ENCODE peak calls at places on chromosomes 13 and 19, in seven cellular contexts. One of them, this sample, is unnamed.

GRCh38 chr13:28750187-28751045 is 31.6 kb upstream of the SLC46A3 start:
- DNase-seq in MCF 10A: peak
- DNase-seq in SK-N-DZ: no peak
- DNase-seq in stromal cell of bone marrow: no peak
- DNase-seq in D341Med: no peak
- DNase-seq in GDM1: peak
- DNase-seq in heart right ventricle: no peak
- DNase-seq in this sample: peak

GRCh38 chr19:5057860-5058259 is 88.9 kb downstream of the KDM4B start:
- DNase-seq in D341Med: no peak
- DNase-seq in GDM1: no peak
- DNase-seq in SK-N-DZ: no peak
- DNase-seq in heart right ventricle: no peak
- DNase-seq in stromal cell of bone marrow: no peak
- DNase-seq in MCF 10A: peak
- DNase-seq in this sample: no peak

GRCh38 chr19:35093430-35093829 is 22.2 kb upstream of the FXYD3 start:
- DNase-seq in stromal cell of bone marrow: no peak
- DNase-seq in heart right ventricle: no peak
- DNase-seq in GDM1: no peak
- DNase-seq in D341Med: no peak
- DNase-seq in SK-N-DZ: no peak
- DNase-seq in MCF 10A: no peak
- DNase-seq in this sample: no peak

GRCh38 chr13:59643906-59644626 is 519.7 kb downstream of the DIAPH3 start:
- DNase-seq in MCF 10A: no peak
- DNase-seq in heart right ventricle: no peak
- DNase-seq in stromal cell of bone marrow: no peak
- DNase-seq in SK-N-DZ: no peak
- DNase-seq in GDM1: no peak
- DNase-seq in D341Med: no peak
- DNase-seq in this sample: no peak

GRCh38 chr19:49837009-49837310 is 14.0 kb upstream of the PTOV1 start:
- DNase-seq in GDM1: no peak
- DNase-seq in heart right ventricle: no peak
- DNase-seq in stromal cell of bone marrow: no peak
- DNase-seq in MCF 10A: peak
- DNase-seq in D341Med: no peak
- DNase-seq in SK-N-DZ: no peak
- DNase-seq in this sample: no peak

GRCh38 chr19:17617807-17618192 is 62.4 kb downstream of the COLGALT1 start:
- DNase-seq in SK-N-DZ: no peak
- DNase-seq in heart right ventricle: no peak
- DNase-seq in GDM1: no peak
- DNase-seq in D341Med: no peak
- DNase-seq in MCF 10A: no peak
- DNase-seq in stromal cell of bone marrow: no peak
- DNase-seq in this sample: no peak

GRCh38 chr19:31266731-31267130 is 82.5 kb downstream of the TSHZ3 start:
- DNase-seq in stromal cell of bone marrow: no peak
- DNase-seq in heart right ventricle: no peak
- DNase-seq in D341Med: no peak
- DNase-seq in SK-N-DZ: no peak
- DNase-seq in GDM1: no peak
- DNase-seq in MCF 10A: no peak
- DNase-seq in this sample: no peak

GRCh38 chr19:3949997-3950859 is 17.4 kb downstream of the NMRK2 start:
- DNase-seq in SK-N-DZ: no peak
- DNase-seq in stromal cell of bone marrow: no peak
- DNase-seq in D341Med: no peak
- DNase-seq in heart right ventricle: no peak
- DNase-seq in GDM1: no peak
- DNase-seq in MCF 10A: no peak
- DNase-seq in this sample: no peak

GRCh38 chr19:43765109-43765876 is 10.5 kb upstream of the SMG9 start:
- DNase-seq in stromal cell of bone marrow: peak
- DNase-seq in D341Med: no peak
- DNase-seq in MCF 10A: peak
- DNase-seq in heart right ventricle: peak
- DNase-seq in GDM1: peak
- DNase-seq in SK-N-DZ: no peak
- DNase-seq in this sample: peak

GRCh38 chr19:55462722-55463121 is 1.3 kb upstream of the ISOC2 start:
- DNase-seq in D341Med: no peak
- DNase-seq in GDM1: no peak
- DNase-seq in heart right ventricle: no peak
- DNase-seq in SK-N-DZ: no peak
- DNase-seq in stromal cell of bone marrow: no peak
- DNase-seq in MCF 10A: no peak
- DNase-seq in this sample: no peak

GRCh38 chr13:68375004-68375403 is 1144.9 kb upstream of the PCDH9 start:
- DNase-seq in stromal cell of bone marrow: no peak
- DNase-seq in MCF 10A: no peak
- DNase-seq in GDM1: no peak
- DNase-seq in D341Med: no peak
- DNase-seq in heart right ventricle: no peak
- DNase-seq in SK-N-DZ: no peak
- DNase-seq in this sample: no peak

GRCh38 chr19:49847731-49848696 is 2.9 kb upstream of the PTOV1 start:
- DNase-seq in heart right ventricle: no peak
- DNase-seq in MCF 10A: peak
- DNase-seq in D341Med: no peak
- DNase-seq in stromal cell of bone marrow: peak
- DNase-seq in GDM1: no peak
- DNase-seq in SK-N-DZ: no peak
- DNase-seq in this sample: peak

GRCh38 chr13:33213024-33213795 is 72.3 kb downstream of the STARD13 start:
- DNase-seq in heart right ventricle: no peak
- DNase-seq in GDM1: no peak
- DNase-seq in SK-N-DZ: no peak
- DNase-seq in D341Med: no peak
- DNase-seq in MCF 10A: no peak
- DNase-seq in stromal cell of bone marrow: no peak
- DNase-seq in this sample: no peak

GRCh38 chr13:78012046-78012445 is 93.4 kb upstream of the EDNRB start:
- DNase-seq in stromal cell of bone marrow: no peak
- DNase-seq in D341Med: no peak
- DNase-seq in MCF 10A: no peak
- DNase-seq in heart right ventricle: no peak
- DNase-seq in SK-N-DZ: no peak
- DNase-seq in GDM1: no peak
- DNase-seq in this sample: no peak

GRCh38 chr19:41570639-41571112 is 5.3 kb upstream of the CEACAM21 start:
- DNase-seq in heart right ventricle: peak
- DNase-seq in GDM1: peak
- DNase-seq in D341Med: peak
- DNase-seq in MCF 10A: peak
- DNase-seq in SK-N-DZ: peak
- DNase-seq in stromal cell of bone marrow: peak
- DNase-seq in this sample: peak

GRCh38 chr13:44715287-44716224 is 139.4 kb upstream of the TSC22D1 start:
- DNase-seq in MCF 10A: peak
- DNase-seq in heart right ventricle: no peak
- DNase-seq in GDM1: no peak
- DNase-seq in D341Med: no peak
- DNase-seq in stromal cell of bone marrow: no peak
- DNase-seq in SK-N-DZ: no peak
- DNase-seq in this sample: peak

GRCh38 chr13:69553976-69554375 is 553.6 kb upstream of the ATXN8OS start:
- DNase-seq in GDM1: no peak
- DNase-seq in MCF 10A: no peak
- DNase-seq in SK-N-DZ: peak
- DNase-seq in stromal cell of bone marrow: no peak
- DNase-seq in heart right ventricle: no peak
- DNase-seq in D341Med: no peak
- DNase-seq in this sample: no peak

GRCh38 chr19:10603873-10604459 is 16.9 kb upstream of the AP1M2 start:
- DNase-seq in MCF 10A: no peak
- DNase-seq in heart right ventricle: no peak
- DNase-seq in D341Med: no peak
- DNase-seq in GDM1: peak
- DNase-seq in SK-N-DZ: no peak
- DNase-seq in stromal cell of bone marrow: no peak
- DNase-seq in this sample: peak